ENCODE peak calls at places on chromosomes 12 and 14, in five cellular contexts. F, X, A, L and J are unnamed samples.
A peak's percentile ranks its signal among the peaks of the same experiment; 100 is the strongest.

GRCh38 chr14:57052705-57053302 is 215.9 kb downstream of the EXOC5 start:
- DNase-seq in X (no peak), F (no peak), A (no peak), L (no peak), J (no peak)

GRCh38 chr12:21774358-21775129 is at the start of gene KCNJ8:
- DNase-seq in A (peak; percentile 90), L (peak; percentile 16), F (no peak), X (no peak), J (peak; percentile 62)

GRCh38 chr12:98002887-98003493 is 512.4 kb upstream of the TMPO start:
- DNase-seq in X (peak; percentile 77), F (peak; percentile 39), L (peak; percentile 72), A (peak; percentile 89), J (peak; percentile 72)

GRCh38 chr12:95848575-95849388 is 10.0 kb upstream of the SNRPF start:
- DNase-seq in F (no peak), A (peak; percentile 56), X (peak; percentile 67), L (peak; percentile 36), J (peak; percentile 26)

GRCh38 chr14:81384900-81385299 is 15.2 kb downstream of the STON2 start:
- DNase-seq in X (peak; percentile 62), F (no peak), L (no peak), A (no peak), J (no peak)

GRCh38 chr12:131831635-131832041 is 3.4 kb downstream of the MMP17 start:
- DNase-seq in X (peak; percentile 44), L (no peak), F (no peak), A (no peak), J (peak; percentile 5)

GRCh38 chr12:46292754-46293402 is 24.0 kb upstream of the SLC38A1 start:
- DNase-seq in L (no peak), A (no peak), F (no peak), X (peak; percentile 10), J (no peak)

GRCh38 chr12:27828196-27828595 is 48.2 kb upstream of the MANSC4 start:
- DNase-seq in A (no peak), L (no peak), X (peak; percentile 55), F (no peak), J (no peak)

GRCh38 chr12:109710747-109711595 is 2.7 kb upstream of the FAM222A start:
- DNase-seq in L (no peak), F (no peak), A (no peak), X (no peak), J (no peak)

GRCh38 chr14:85248881-85249635 is 280.9 kb upstream of the FLRT2 start:
- DNase-seq in L (no peak), X (peak; percentile 43), A (no peak), F (no peak), J (peak; percentile 5)

GRCh38 chr12:56476972-56477432 is 8.6 kb downstream of the SPRYD4 start:
- DNase-seq in L (no peak), A (no peak), X (peak; percentile 40), F (no peak), J (peak; percentile 61)

GRCh38 chr14:94681300-94682060 is 69.3 kb downstream of the SERPINA3 start:
- DNase-seq in L (peak; percentile 20), F (peak; percentile 74), A (peak; percentile 80), X (peak; percentile 42), J (peak; percentile 47)

GRCh38 chr12:464484-465267 is 4.9 kb downstream of the B4GALNT3 start:
- DNase-seq in L (no peak), F (no peak), X (no peak), A (no peak), J (no peak)

GRCh38 chr12:130394906-130395305 is 57.2 kb downstream of the PIWIL1 start:
- DNase-seq in L (no peak), X (no peak), A (no peak), F (no peak), J (no peak)

GRCh38 chr14:94620597-94620996 is 8.4 kb downstream of the SERPINA3 start:
- DNase-seq in L (no peak), A (no peak), X (no peak), F (no peak), J (no peak)

GRCh38 chr14:102450206-102451063 is 59.1 kb downstream of the ANKRD9 start:
- DNase-seq in X (no peak), L (no peak), A (no peak), F (no peak), J (no peak)

GRCh38 chr12:107778383-107779015 is 4.0 kb downstream of the ASCL4 start:
- DNase-seq in X (no peak), A (no peak), L (no peak), F (no peak), J (no peak)

GRCh38 chr14:44353805-44354204 is 153.3 kb downstream of the FSCB start:
- DNase-seq in A (no peak), F (no peak), X (peak; percentile 66), L (no peak), J (no peak)

GRCh38 chr12:44817687-44818086 is 58.4 kb downstream of the NELL2 start:
- DNase-seq in A (no peak), L (no peak), X (no peak), F (no peak), J (no peak)

GRCh38 chr14:69105326-69105725 is 47.6 kb downstream of the DCAF5 start:
- DNase-seq in X (peak; percentile 57), F (peak; percentile 13), A (no peak), L (no peak), J (no peak)

GRCh38 chr12:43009866-43010265 is 420.3 kb upstream of the PRICKLE1 start:
- DNase-seq in L (no peak), X (no peak), A (no peak), F (no peak), J (no peak)

GRCh38 chr12:11763760-11764520 is 114.5 kb downstream of the ETV6 start:
- DNase-seq in L (no peak), A (no peak), X (no peak), F (no peak), J (no peak)

GRCh38 chr14:57295261-57295660 is 26.5 kb downstream of the AP5M1 start:
- DNase-seq in A (no peak), L (no peak), X (peak; percentile 43), F (no peak), J (no peak)

GRCh38 chr12:52244615-52244994 is 11.6 kb downstream of the KRT7 start:
- DNase-seq in F (no peak), X (peak; percentile 26), A (no peak), L (no peak), J (no peak)

GRCh38 chr14:95207475-95208253 is 50.3 kb upstream of the DICER1 start:
- DNase-seq in A (no peak), L (no peak), F (no peak), X (no peak), J (no peak)

GRCh38 chr12:101598483-101598882 is 3.7 kb downstream of the MYBPC1 start:
- DNase-seq in L (no peak), A (no peak), X (no peak), F (no peak), J (no peak)

GRCh38 chr14:101834387-101835165 is 73.1 kb downstream of the PPP2R5C start:
- DNase-seq in L (no peak), A (no peak), X (peak; percentile 34), F (no peak), J (no peak)

GRCh38 chr14:23128969-23129758 is 10.1 kb upstream of the CEBPE start:
- DNase-seq in F (no peak), L (no peak), X (no peak), A (no peak), J (no peak)

GRCh38 chr12:27501956-27502562 is 21.9 kb upstream of the PPFIBP1 start:
- DNase-seq in A (no peak), L (no peak), F (no peak), X (no peak), J (no peak)

GRCh38 chr14:26174395-26174794 is 423.4 kb downstream of the NOVA1 start:
- DNase-seq in X (no peak), F (no peak), A (no peak), L (no peak), J (no peak)

GRCh38 chr12:111396726-111397445 is 8.8 kb upstream of the SH2B3 start:
- DNase-seq in F (peak; percentile 65), L (peak; percentile 52), X (peak; percentile 89), A (peak; percentile 88), J (peak; percentile 93)

GRCh38 chr12:97131220-97131981 is 224.3 kb downstream of the NEDD1 start:
- DNase-seq in F (no peak), A (peak; percentile 90), X (no peak), L (no peak), J (peak; percentile 26)

GRCh38 chr12:48197549-48197966 is 5.5 kb downstream of the OR10AD1 start:
- DNase-seq in L (peak; percentile 61), A (peak; percentile 50), X (peak; percentile 43), F (peak; percentile 23), J (peak; percentile 45)

GRCh38 chr12:6573001-6573400 is 4.9 kb upstream of the NOP2 start:
- DNase-seq in X (no peak), L (no peak), A (no peak), F (no peak), J (no peak)

GRCh38 chr12:109730306-109731145 is 16.9 kb downstream of the FAM222A start:
- DNase-seq in F (no peak), X (no peak), A (no peak), L (no peak), J (no peak)

GRCh38 chr14:29458547-29458946 is 469.1 kb downstream of the PRKD1 start:
- DNase-seq in L (no peak), A (no peak), F (no peak), X (peak; percentile 32), J (no peak)

GRCh38 chr14:29459967-29460366 is 467.7 kb downstream of the PRKD1 start:
- DNase-seq in X (no peak), F (no peak), A (no peak), L (no peak), J (no peak)

GRCh38 chr14:29453045-29453444 is 474.6 kb downstream of the PRKD1 start:
- DNase-seq in A (no peak), L (peak; percentile 50), F (no peak), X (no peak), J (no peak)

GRCh38 chr14:29454026-29454693 is 473.5 kb downstream of the PRKD1 start:
- DNase-seq in X (no peak), F (no peak), A (peak; percentile 23), L (no peak), J (no peak)
- H2AFZ ChIP-seq in X (no peak overlapping the region), F (no peak overlapping the region), A (no peak overlapping the region), L (no peak overlapping the region), J (no peak overlapping the region)

GRCh38 chr12:30219047-30219446 is 435.3 kb upstream of the TMTC1 start:
- DNase-seq in X (no peak), L (no peak), F (no peak), A (no peak), J (no peak)
- TF ChIP-seq EZH2phosphoT487 in X (no peak), L (no peak), F (no peak), A (no peak), J (no peak)

GRCh38 chr12:113227169-113227568 is 5.9 kb downstream of the TPCN1 start:
- DNase-seq in A (no peak), F (no peak), L (no peak), X (no peak), J (no peak)

GRCh38 chr12:113227686-113228391 is 6.6 kb downstream of the TPCN1 start:
- DNase-seq in F (no peak), L (no peak), X (no peak), A (no peak), J (no peak)

GRCh38 chr12:113226696-113227095 is 5.4 kb downstream of the TPCN1 start:
- DNase-seq in A (no peak), F (no peak), L (no peak), X (no peak), J (no peak)

GRCh38 chr12:113230315-113231274 is 9.3 kb downstream of the TPCN1 start:
- DNase-seq in L (no peak), A (no peak), X (no peak), F (no peak), J (no peak)

GRCh38 chr12:113228394-113229028 is 7.2 kb downstream of the TPCN1 start:
- DNase-seq in F (no peak), L (no peak), X (no peak), A (no peak), J (no peak)
- H3K36me3 ChIP-seq in F (peaks cover 23% of the 10 kb centered on the region), L (no peaks in the 10 kb centered on the region), X (peaks cover 10% of the 10 kb centered on the region), A (peaks cover 9% of the 10 kb centered on the region), J (no peaks in the 10 kb centered on the region)

GRCh38 chr12:7959278-7960063 is 23.5 kb upstream of the SLC2A3 start:
- DNase-seq in A (peak; percentile 97), F (no peak), L (peak; percentile 77), X (peak; percentile 52), J (peak; percentile 18)
- H2AFZ ChIP-seq in A (no peak overlapping the region), F (peak overlapping the region; percentile 17), L (peak overlapping the region; percentile 71), X (peak overlapping the region; percentile 34), J (peak overlapping the region; percentile 69)